ENCODE peak calls at places on chromosomes 2 and 18, in four cellular contexts. One of them, this sample, is unnamed. For H3K27me3, the result is how much of the 10 kb centered on the place peaks cover.

GRCh38 chr2:240819404-240820013 is 510 bp downstream of the KIF1A start:
- DNase-seq in esophagus squamous epithelium: no peak
- DNase-seq in uterus: no peak
- DNase-seq in Peyer's patch: no peak
- DNase-seq in this sample: peak

GRCh38 chr2:141906673-141907072 is 224.1 kb downstream of the LRP1B start:
- DNase-seq in Peyer's patch: no peak
- DNase-seq in esophagus squamous epithelium: no peak
- DNase-seq in uterus: no peak
- DNase-seq in this sample: no peak

GRCh38 chr2:238174701-238175100 is 15.9 kb downstream of the ERFE start:
- DNase-seq in uterus: no peak
- DNase-seq in esophagus squamous epithelium: no peak
- DNase-seq in Peyer's patch: no peak
- DNase-seq in this sample: no peak

GRCh38 chr2:212451786-212452200 is 86.8 kb downstream of the ERBB4 start:
- DNase-seq in uterus: no peak
- DNase-seq in esophagus squamous epithelium: no peak
- DNase-seq in Peyer's patch: no peak
- DNase-seq in this sample: no peak

GRCh38 chr18:2083691-2084090 is 487.6 kb downstream of the METTL4 start:
- DNase-seq in uterus: no peak
- DNase-seq in esophagus squamous epithelium: no peak
- DNase-seq in Peyer's patch: no peak
- DNase-seq in this sample: no peak

GRCh38 chr18:13239557-13239956 is 21.0 kb downstream of the LDLRAD4 start:
- DNase-seq in esophagus squamous epithelium: no peak
- DNase-seq in uterus: peak
- DNase-seq in Peyer's patch: no peak
- DNase-seq in this sample: peak

GRCh38 chr2:180085144-180085543 is 78.0 kb upstream of the CWC22 start:
- DNase-seq in uterus: no peak
- DNase-seq in Peyer's patch: no peak
- DNase-seq in esophagus squamous epithelium: no peak
- DNase-seq in this sample: no peak

GRCh38 chr2:212735648-212736047 is 197.0 kb upstream of the ERBB4 start:
- DNase-seq in uterus: no peak
- DNase-seq in Peyer's patch: no peak
- DNase-seq in esophagus squamous epithelium: no peak
- DNase-seq in this sample: no peak

GRCh38 chr18:60981651-60982050 is 351.6 kb upstream of the CDH20 start:
- DNase-seq in uterus: no peak
- DNase-seq in Peyer's patch: no peak
- DNase-seq in esophagus squamous epithelium: no peak
- DNase-seq in this sample: no peak

GRCh38 chr2:119792907-119793312 is 33.2 kb downstream of the PTPN4 start:
- DNase-seq in Peyer's patch: no peak
- DNase-seq in esophagus squamous epithelium: no peak
- DNase-seq in uterus: no peak
- DNase-seq in this sample: no peak

GRCh38 chr2:165725421-165725820 is 68.6 kb downstream of the GALNT3 start:
- DNase-seq in esophagus squamous epithelium: no peak
- DNase-seq in uterus: no peak
- DNase-seq in Peyer's patch: no peak
- DNase-seq in this sample: no peak

GRCh38 chr2:85133751-85134254 is 611 bp downstream of the TCF7L1 start:
- DNase-seq in uterus: peak
- DNase-seq in esophagus squamous epithelium: no peak
- DNase-seq in Peyer's patch: no peak
- DNase-seq in this sample: peak

GRCh38 chr2:128797533-128797932 is 478.9 kb upstream of the HS6ST1 start:
- DNase-seq in Peyer's patch: no peak
- DNase-seq in esophagus squamous epithelium: no peak
- DNase-seq in uterus: no peak
- DNase-seq in this sample: no peak

GRCh38 chr2:241456546-241456945 is 51.8 kb downstream of the STK25 start:
- DNase-seq in uterus: no peak
- DNase-seq in Peyer's patch: no peak
- DNase-seq in esophagus squamous epithelium: no peak
- DNase-seq in this sample: no peak

GRCh38 chr18:57432765-57433400 is 2.3 kb upstream of the ONECUT2 start:
- DNase-seq in esophagus squamous epithelium: no peak
- DNase-seq in uterus: no peak
- DNase-seq in Peyer's patch: no peak
- DNase-seq in this sample: no peak

GRCh38 chr2:120287183-120288015 is 34.7 kb downstream of the RALB start:
- DNase-seq in esophagus squamous epithelium: no peak
- DNase-seq in uterus: no peak
- DNase-seq in Peyer's patch: no peak
- DNase-seq in this sample: peak

GRCh38 chr18:70249118-70249517 is 39.7 kb upstream of the SOCS6 start:
- DNase-seq in esophagus squamous epithelium: no peak
- DNase-seq in Peyer's patch: no peak
- DNase-seq in uterus: no peak
- DNase-seq in this sample: no peak

GRCh38 chr2:127107622-127107999 is 657 bp upstream of the BIN1 start:
- DNase-seq in uterus: no peak
- DNase-seq in Peyer's patch: no peak
- DNase-seq in esophagus squamous epithelium: no peak
- DNase-seq in this sample: no peak

GRCh38 chr18:905948-906415 is 1.3 kb downstream of the ADCYAP1 start:
- DNase-seq in uterus: no peak
- DNase-seq in Peyer's patch: no peak
- DNase-seq in esophagus squamous epithelium: no peak
- DNase-seq in this sample: no peak

GRCh38 chr18:63365909-63366269 is 1.1 kb downstream of the KDSR start:
- DNase-seq in esophagus squamous epithelium: no peak
- DNase-seq in Peyer's patch: no peak
- DNase-seq in uterus: no peak
- DNase-seq in this sample: peak

GRCh38 chr2:41992700-41993070 is 55.1 kb upstream of the PKDCC start:
- DNase-seq in Peyer's patch: no peak
- DNase-seq in uterus: no peak
- DNase-seq in esophagus squamous epithelium: no peak
- DNase-seq in this sample: no peak

GRCh38 chr2:187299122-187299906 is 148.7 kb downstream of the CALCRL start:
- DNase-seq in esophagus squamous epithelium: no peak
- DNase-seq in Peyer's patch: no peak
- DNase-seq in uterus: no peak
- DNase-seq in this sample: no peak

GRCh38 chr2:232628466-232629200 is 4.8 kb upstream of the EFHD1 start:
- DNase-seq in uterus: peak
- DNase-seq in esophagus squamous epithelium: no peak
- DNase-seq in Peyer's patch: no peak
- DNase-seq in this sample: no peak

GRCh38 chr2:60149151-60149550 is 404.3 kb downstream of the BCL11A start:
- DNase-seq in uterus: no peak
- DNase-seq in Peyer's patch: no peak
- DNase-seq in esophagus squamous epithelium: no peak
- DNase-seq in this sample: no peak

GRCh38 chr2:37802899-37803379 is 122.1 kb upstream of the RMDN2 start:
- DNase-seq in uterus: no peak
- DNase-seq in esophagus squamous epithelium: no peak
- DNase-seq in Peyer's patch: no peak
- DNase-seq in this sample: no peak

GRCh38 chr18:22912835-22913234 is 20.3 kb upstream of the RBBP8 start:
- DNase-seq in esophagus squamous epithelium: no peak
- DNase-seq in Peyer's patch: no peak
- DNase-seq in uterus: no peak
- DNase-seq in this sample: no peak

GRCh38 chr2:10319892-10320574 is 17.3 kb downstream of the HPCAL1 start:
- DNase-seq in uterus: no peak
- DNase-seq in Peyer's patch: no peak
- DNase-seq in esophagus squamous epithelium: no peak
- DNase-seq in this sample: no peak

GRCh38 chr18:9742588-9743131 is 34.6 kb downstream of the RAB31 start:
- DNase-seq in esophagus squamous epithelium: no peak
- DNase-seq in Peyer's patch: no peak
- DNase-seq in uterus: no peak
- DNase-seq in this sample: peak

GRCh38 chr2:171323971-171324528 is 109.7 kb downstream of the METTL8 start:
- DNase-seq in uterus: no peak
- DNase-seq in Peyer's patch: no peak
- DNase-seq in esophagus squamous epithelium: no peak
- DNase-seq in this sample: no peak

GRCh38 chr2:95728878-95729511 is 137.2 kb downstream of the TRIM43 start:
- DNase-seq in uterus: peak
- DNase-seq in Peyer's patch: no peak
- DNase-seq in esophagus squamous epithelium: no peak
- DNase-seq in this sample: peak

GRCh38 chr2:135047295-135047694 is at the start of gene MAP3K19:
- DNase-seq in Peyer's patch: no peak
- DNase-seq in uterus: no peak
- DNase-seq in esophagus squamous epithelium: no peak
- DNase-seq in this sample: no peak

GRCh38 chr18:2515908-2516625 is 55.2 kb downstream of the METTL4 start:
- DNase-seq in Peyer's patch: no peak
- DNase-seq in esophagus squamous epithelium: no peak
- DNase-seq in uterus: no peak
- DNase-seq in this sample: peak

GRCh38 chr2:147030966-147031760 is 813.7 kb upstream of the ACVR2A start:
- DNase-seq in esophagus squamous epithelium: no peak
- DNase-seq in Peyer's patch: no peak
- DNase-seq in uterus: no peak
- DNase-seq in this sample: no peak

GRCh38 chr18:3596324-3597158 is 146.6 kb downstream of the TGIF1 start:
- DNase-seq in Peyer's patch: peak
- DNase-seq in uterus: peak
- DNase-seq in esophagus squamous epithelium: no peak
- DNase-seq in this sample: peak

GRCh38 chr2:228875152-228875875 is 395.8 kb downstream of the PID1 start:
- DNase-seq in esophagus squamous epithelium: no peak
- DNase-seq in Peyer's patch: no peak
- DNase-seq in uterus: no peak
- DNase-seq in this sample: no peak

GRCh38 chr2:237067985-237068576 is 17.6 kb upstream of the COPS8 start:
- DNase-seq in esophagus squamous epithelium: no peak
- DNase-seq in uterus: no peak
- DNase-seq in Peyer's patch: no peak
- DNase-seq in this sample: no peak

GRCh38 chr18:50614838-50615237 is 55.0 kb downstream of the MAPK4 start:
- DNase-seq in uterus: no peak
- DNase-seq in esophagus squamous epithelium: no peak
- DNase-seq in Peyer's patch: no peak
- DNase-seq in this sample: peak

GRCh38 chr2:9205963-9206948 is at the start of gene ASAP2:
- DNase-seq in esophagus squamous epithelium: no peak
- DNase-seq in Peyer's patch: peak
- DNase-seq in uterus: peak
- DNase-seq in this sample: peak
- TF ChIP-seq POLR2A in esophagus squamous epithelium: no peak
- TF ChIP-seq POLR2A in Peyer's patch: peak
- TF ChIP-seq POLR2A in uterus: peak
- TF ChIP-seq POLR2A in this sample: no peak

DNA sequence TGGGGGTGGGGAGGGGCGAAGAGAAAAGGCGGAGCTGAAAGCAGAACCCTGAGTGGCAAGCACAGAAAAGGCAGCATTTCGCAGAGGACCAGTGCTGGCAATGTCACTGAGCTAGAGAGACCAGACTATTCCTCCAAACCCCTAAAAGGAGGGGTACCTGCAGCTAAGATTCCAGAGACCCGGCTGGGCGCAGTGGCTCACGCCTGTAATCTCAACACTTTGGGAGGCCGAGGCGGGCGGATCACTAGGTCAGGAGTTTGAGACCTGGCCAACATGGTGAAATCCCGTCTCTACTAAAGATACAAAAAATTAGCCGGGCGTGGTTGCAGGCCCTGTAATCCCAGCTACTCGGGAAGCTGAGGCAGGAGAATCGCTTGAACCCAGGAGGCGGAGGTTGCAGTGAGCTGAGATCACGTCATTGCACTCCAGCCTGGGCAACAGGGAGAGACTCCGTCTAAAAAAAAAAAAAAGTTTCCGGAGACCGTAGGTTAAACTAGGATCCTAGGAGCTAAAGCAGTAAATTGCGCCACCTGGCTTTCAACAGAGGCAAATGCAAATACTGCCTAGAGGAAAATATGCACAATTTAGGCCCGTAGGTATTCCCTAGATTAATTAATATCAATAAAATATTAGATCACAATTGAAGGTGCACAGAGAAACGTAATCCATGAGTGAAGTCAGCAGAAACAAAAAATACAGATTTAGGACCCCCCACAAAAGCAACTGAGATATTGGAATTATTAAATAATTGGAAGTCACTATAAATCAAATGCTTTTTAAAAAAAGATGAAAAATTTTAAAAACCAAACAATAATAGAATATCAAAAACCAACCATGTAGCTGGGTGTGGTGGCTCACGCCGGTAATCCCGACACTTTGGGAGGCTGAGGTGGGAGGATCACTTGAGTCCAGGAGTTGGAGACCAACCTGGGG is 4.9 kb downstream of the UCN start:
- DNase-seq in uterus: peak
- DNase-seq in esophagus squamous epithelium: no peak
- DNase-seq in Peyer's patch: no peak
- DNase-seq in this sample: peak
- H3K4me3 ChIP-seq in uterus: peak
- H3K4me3 ChIP-seq in esophagus squamous epithelium: peak
- H3K4me3 ChIP-seq in Peyer's patch: peak
- H3K4me3 ChIP-seq in this sample: peak

DNA sequence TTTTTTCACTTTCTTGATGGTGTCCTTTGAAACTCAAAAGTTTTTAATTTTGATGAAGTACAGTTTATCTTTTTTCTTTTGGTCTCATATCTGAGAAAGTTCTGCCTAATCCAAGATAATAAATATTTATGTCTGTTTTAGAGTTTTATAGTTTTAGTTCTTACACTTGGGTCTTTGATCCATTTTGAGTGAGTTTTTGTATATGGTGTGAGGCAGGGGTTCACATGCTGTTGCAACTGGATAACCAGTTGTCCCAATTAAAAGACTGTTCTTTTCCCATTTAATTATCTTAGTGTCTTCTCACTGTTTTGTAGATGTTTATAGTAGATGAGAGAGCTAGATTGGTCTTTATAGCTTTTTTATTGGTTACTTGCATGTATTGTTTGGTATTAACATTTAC is 43.6 kb downstream of the TET3 start:
- DNase-seq in esophagus squamous epithelium: no peak
- DNase-seq in uterus: no peak
- DNase-seq in Peyer's patch: no peak
- DNase-seq in this sample: no peak
- H3K27me3 ChIP-seq in esophagus squamous epithelium: under half
- H3K27me3 ChIP-seq in uterus: under half
- H3K27me3 ChIP-seq in Peyer's patch: under half
- H3K27me3 ChIP-seq in this sample: under half

GRCh38 chr2:235498556-235499305 is 4.9 kb downstream of the AGAP1 start:
- DNase-seq in uterus: no peak
- DNase-seq in esophagus squamous epithelium: no peak
- DNase-seq in Peyer's patch: no peak
- DNase-seq in this sample: peak

GRCh38 chr2:235497096-235497495 is 3.3 kb downstream of the AGAP1 start:
- DNase-seq in uterus: no peak
- DNase-seq in Peyer's patch: no peak
- DNase-seq in esophagus squamous epithelium: no peak
- DNase-seq in this sample: no peak

GRCh38 chr2:235500761-235501662 is 7.2 kb downstream of the AGAP1 start:
- DNase-seq in esophagus squamous epithelium: no peak
- DNase-seq in Peyer's patch: no peak
- DNase-seq in uterus: no peak
- DNase-seq in this sample: no peak

GRCh38 chr2:235500110-235500760 is 6.4 kb downstream of the AGAP1 start:
- DNase-seq in esophagus squamous epithelium: no peak
- DNase-seq in Peyer's patch: no peak
- DNase-seq in uterus: no peak
- DNase-seq in this sample: no peak

GRCh38 chr2:235499306-235499812 is 5.5 kb downstream of the AGAP1 start:
- DNase-seq in uterus: no peak
- DNase-seq in Peyer's patch: no peak
- DNase-seq in esophagus squamous epithelium: no peak
- DNase-seq in this sample: no peak
- TF ChIP-seq POLR2A in uterus: no peak
- TF ChIP-seq POLR2A in Peyer's patch: no peak
- TF ChIP-seq POLR2A in esophagus squamous epithelium: no peak
- TF ChIP-seq POLR2A in this sample: no peak